ENCODE peak calls at places on chromosomes 13 and 19, in eight cellular contexts. P is T47D; I is activated CD4-positive, alpha-beta T cell treated with anti-CD3 and anti-CD28 coated beads for 4 hours; Q is lower lobe of right lung; Y is fibroblast of villous mesenchyme; W is CD8-positive, alpha-beta T cell; B is AG20443; Z is right atrium auricular region. V is an unnamed sample.

GRCh38 chr19:33621811-33622504 is at the start of gene CHST8:
- DNase-seq in P (peak; percentile 69), W (no peak), Q (no peak), Y (peak; percentile 8), B (peak; percentile 90), I (no peak), Z (no peak), V (no peak)

GRCh38 chr19:36182612-36183454 is 30.6 kb upstream of the COX7A1 start:
- DNase-seq in Q (no peak), P (no peak), W (no peak), I (no peak), Z (no peak), Y (peak; percentile 14), B (no peak), V (no peak)

GRCh38 chr13:29908411-29908810 is 58.0 kb upstream of the UBL3 start:
- DNase-seq in P (no peak), I (no peak), B (peak; percentile 87), Q (no peak), Z (no peak), Y (peak; percentile 92), W (no peak), V (no peak)

GRCh38 chr13:60787083-60787482 is 390.1 kb downstream of the TDRD3 start:
- DNase-seq in I (no peak), Q (no peak), Y (no peak), Z (no peak), B (no peak), W (no peak), P (no peak), V (no peak)

GRCh38 chr13:95083758-95084157 is 217.5 kb downstream of the ABCC4 start:
- DNase-seq in Q (no peak), I (no peak), W (no peak), P (no peak), Y (peak; percentile 51), Z (no peak), B (peak; percentile 47), V (no peak)

GRCh38 chr13:48275507-48275906 is 28.0 kb upstream of the RB1 start:
- DNase-seq in Q (no peak), Y (no peak), B (peak; percentile 13), W (no peak), P (no peak), Z (no peak), I (no peak), V (no peak)

GRCh38 chr13:47594833-47595232 is 406.2 kb downstream of the SUCLA2 start:
- DNase-seq in Y (no peak), B (no peak), Q (no peak), W (no peak), Z (no peak), I (no peak), P (no peak), V (no peak)

GRCh38 chr19:44666852-44667251 is 4.4 kb upstream of the CEACAM19 start:
- DNase-seq in Z (no peak), W (no peak), Q (peak; percentile 11), I (no peak), P (no peak), Y (no peak), B (no peak), V (no peak)

GRCh38 chr13:84366484-84366883 is 484.2 kb upstream of the SLITRK1 start:
- DNase-seq in B (no peak), Z (no peak), W (no peak), P (peak; percentile 7), Q (no peak), Y (no peak), I (no peak), V (no peak)

GRCh38 chr13:72437458-72437857 is 290.0 kb downstream of the MZT1 start:
- DNase-seq in I (no peak), Y (peak; percentile 1), B (peak; percentile 10), W (no peak), P (no peak), Z (no peak), Q (no peak), V (no peak)

GRCh38 chr19:48685583-48685982 is 10.2 kb upstream of the FUT2 start:
- DNase-seq in Z (no peak), W (no peak), Y (no peak), P (no peak), I (no peak), B (no peak), Q (no peak), V (no peak)

GRCh38 chr13:19596086-19596485 is 34.8 kb upstream of the TPTE2 start:
- DNase-seq in Z (no peak), I (no peak), P (no peak), Y (no peak), Q (no peak), B (no peak), W (no peak), V (no peak)

GRCh38 chr19:3075605-3076431 is 13.5 kb upstream of the TLE5 start:
- DNase-seq in W (peak; percentile 69), P (no peak), Q (peak; percentile 79), Z (no peak), I (peak; percentile 78), Y (no peak), B (peak; percentile 81), V (peak; percentile 86)

GRCh38 chr13:91056746-91057145 is 290.7 kb upstream of the MIR17HG start:
- DNase-seq in Y (no peak), P (no peak), I (no peak), Z (no peak), Q (no peak), B (no peak), W (no peak), V (no peak)

GRCh38 chr13:34011552-34012085 is 193.7 kb downstream of the RFC3 start:
- DNase-seq in Z (no peak), P (no peak), Q (no peak), B (no peak), I (no peak), W (no peak), Y (no peak), V (no peak)

GRCh38 chr19:21022996-21023395 is 2.5 kb downstream of the ZNF430 start:
- DNase-seq in W (no peak), I (peak; percentile 49), Q (no peak), Y (peak; percentile 36), P (no peak), Z (no peak), B (peak; percentile 5), V (no peak)

GRCh38 chr19:10191347-10191746 is 3.4 kb downstream of the DNMT1 start:
- DNase-seq in Y (peak; percentile 21), W (no peak), P (peak; percentile 23), I (no peak), Z (no peak), B (peak; percentile 42), Q (no peak), V (no peak)